ENCODE peak calls at places on chromosomes 13 and 19, in five cellular contexts. X, C, B, I and Z are unnamed samples.

GRCh38 chr19:52942371-52943133 is 19.3 kb upstream of the ZNF888 start:
- DNase-seq in X (peak; percentile 95), C (peak; percentile 79), B (peak; percentile 91), I (peak; percentile 82), Z (peak; percentile 85)

GRCh38 chr13:27704681-27705080 is 83.0 kb downstream of the POLR1D start:
- DNase-seq in X (no peak), C (no peak), B (no peak), I (no peak), Z (no peak)

GRCh38 chr19:49684251-49684982 is 5.0 kb upstream of the ADM5 start:
- DNase-seq in X (no peak), C (no peak), B (no peak), I (no peak), Z (no peak)

GRCh38 chr19:10223488-10224213 is 7.5 kb downstream of the S1PR2 start:
- DNase-seq in X (no peak), C (no peak), B (no peak), I (no peak), Z (no peak)

GRCh38 chr13:37656247-37656940 is 57.8 kb upstream of the POSTN start:
- DNase-seq in X (no peak), C (no peak), B (no peak), I (no peak), Z (no peak)

GRCh38 chr19:33339016-33339749 is 34.3 kb upstream of the CEBPG start:
- DNase-seq in X (no peak), C (no peak), B (no peak), I (no peak), Z (no peak)

GRCh38 chr19:54421169-54421516 is 5.9 kb downstream of the TTYH1 start:
- DNase-seq in X (no peak), C (no peak), B (no peak), I (no peak), Z (no peak)

GRCh38 chr13:40271931-40272775 is 394.3 kb downstream of the FOXO1 start:
- DNase-seq in X (no peak), C (peak; percentile 23), B (no peak), I (no peak), Z (no peak)

GRCh38 chr13:32019612-32020233 is 11.9 kb upstream of the FRY start:
- DNase-seq in X (no peak), C (peak; percentile 9), B (no peak), I (no peak), Z (peak; percentile 64)

GRCh38 chr13:29859971-29860370 is 9.6 kb upstream of the UBL3 start:
- DNase-seq in X (no peak), C (no peak), B (no peak), I (no peak), Z (no peak)

GRCh38 chr19:3163230-3163886 is 15.2 kb upstream of the S1PR4 start:
- DNase-seq in X (peak; percentile 62), C (peak; percentile 72), B (peak; percentile 58), I (no peak), Z (peak; percentile 76)

GRCh38 chr19:16369664-16370576 is 45.3 kb downstream of the KLF2 start:
- DNase-seq in X (peak; percentile 61), C (no peak), B (peak; percentile 81), I (no peak), Z (no peak)

GRCh38 chr13:43493496-43494000 is 293.2 kb downstream of the ENOX1 start:
- DNase-seq in X (no peak), C (no peak), B (no peak), I (no peak), Z (no peak)

GRCh38 chr13:110644892-110645521 is 29.7 kb downstream of the NAXD start:
- DNase-seq in X (peak; percentile 28), C (peak; percentile 67), B (no peak), I (no peak), Z (no peak)

GRCh38 chr19:6739884-6740588 is 556 bp downstream of the TRIP10 start:
- DNase-seq in X (no peak), C (no peak), B (no peak), I (no peak), Z (no peak)